ENCODE peak calls at places on chromosomes 13 and 19, in four cellular contexts. Q is Caco-2, N is mucosa of descending colon, Y is heart left ventricle. X is an unnamed sample.

GRCh38 chr19:10752237-10752912 is 34.5 kb downstream of the DNM2 start:
- DNase-seq in Q (no peak), N (no peak), Y (no peak), X (no peak)

GRCh38 chr13:90518398-90518797 is 829.1 kb upstream of the MIR17HG start:
- DNase-seq in Q (no peak), N (no peak), Y (no peak), X (no peak)

GRCh38 chr13:41639955-41640780 is 182.8 kb downstream of the RGCC start:
- DNase-seq in Q (peak; percentile 50), N (no peak), Y (peak; percentile 37), X (no peak)

GRCh38 chr19:13099073-13099999 is 3.3 kb downstream of the LYL1 start:
- DNase-seq in Q (no peak), N (peak; percentile 86), Y (peak; percentile 83), X (peak; percentile 48)

GRCh38 chr19:10467104-10467706 is 36.0 kb downstream of the KEAP1 start:
- DNase-seq in Q (no peak), N (no peak), Y (no peak), X (no peak)

GRCh38 chr19:2049741-2050348 is 1.2 kb downstream of the MKNK2 start:
- DNase-seq in Q (peak; percentile 83), N (peak; percentile 89), Y (peak; percentile 82), X (peak; percentile 68)

GRCh38 chr19:12065100-12065538 is 588 bp downstream of the ZNF844 start:
- DNase-seq in Q (no peak), N (no peak), Y (peak; percentile 30), X (no peak)

GRCh38 chr19:46435009-46435408 is 6.3 kb upstream of the PNMA8C start:
- DNase-seq in Q (no peak), N (no peak), Y (no peak), X (no peak)

GRCh38 chr19:30227661-30228112 is 144.5 kb upstream of the ZNF536 start:
- DNase-seq in Q (peak; percentile 82), N (peak; percentile 75), Y (peak; percentile 56), X (peak; percentile 90)

GRCh38 chr13:19888799-19889198 is 25.4 kb upstream of the ZMYM5 start:
- DNase-seq in Q (no peak), N (no peak), Y (no peak), X (no peak)

GRCh38 chr13:73138967-73139491 is 80.2 kb downstream of the KLF5 start:
- DNase-seq in Q (peak; percentile 81), N (no peak), Y (no peak), X (no peak)

DNA sequence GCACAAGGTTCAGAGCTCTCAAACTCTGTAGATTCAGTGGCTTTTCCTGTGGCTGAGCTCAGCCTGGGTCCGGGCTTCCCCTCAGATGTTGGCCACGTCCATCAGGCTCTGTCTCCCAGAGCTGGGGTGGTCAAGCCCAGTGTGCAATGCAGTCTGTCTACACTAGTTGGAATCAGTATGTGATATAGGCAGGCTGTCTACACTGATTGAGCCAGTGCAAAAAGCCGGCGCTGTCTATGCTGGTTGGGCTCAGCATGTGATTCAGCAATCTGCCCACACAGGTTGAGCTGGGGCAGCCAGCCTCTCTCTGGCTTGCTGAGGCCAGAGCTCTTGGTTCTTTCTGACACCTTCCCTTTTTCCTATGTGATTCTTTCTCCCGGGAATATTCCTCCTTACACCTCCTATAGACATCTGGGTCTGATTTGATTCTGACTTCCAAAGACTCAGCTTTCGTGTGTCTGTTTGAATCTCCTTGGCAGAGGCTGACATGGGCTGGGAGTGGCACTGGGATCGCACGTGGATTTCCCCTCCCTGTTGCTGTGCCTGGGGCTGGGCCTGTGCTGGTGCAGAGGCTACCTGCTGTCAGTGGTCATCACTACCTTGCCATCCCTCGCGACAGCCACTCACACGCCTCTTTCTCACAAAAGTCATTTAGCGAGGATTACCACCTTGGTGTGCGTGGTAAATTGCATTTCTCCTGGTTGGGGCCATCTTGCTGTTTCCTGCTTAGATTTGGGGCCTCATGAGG is 9.3 kb downstream of the CHST8 start:
- DNase-seq in Q (no peak), N (no peak), Y (no peak), X (no peak)
- TF ChIP-seq CTCF in Q (no peak), N (no peak), Y (no peak), X (no peak)

DNA sequence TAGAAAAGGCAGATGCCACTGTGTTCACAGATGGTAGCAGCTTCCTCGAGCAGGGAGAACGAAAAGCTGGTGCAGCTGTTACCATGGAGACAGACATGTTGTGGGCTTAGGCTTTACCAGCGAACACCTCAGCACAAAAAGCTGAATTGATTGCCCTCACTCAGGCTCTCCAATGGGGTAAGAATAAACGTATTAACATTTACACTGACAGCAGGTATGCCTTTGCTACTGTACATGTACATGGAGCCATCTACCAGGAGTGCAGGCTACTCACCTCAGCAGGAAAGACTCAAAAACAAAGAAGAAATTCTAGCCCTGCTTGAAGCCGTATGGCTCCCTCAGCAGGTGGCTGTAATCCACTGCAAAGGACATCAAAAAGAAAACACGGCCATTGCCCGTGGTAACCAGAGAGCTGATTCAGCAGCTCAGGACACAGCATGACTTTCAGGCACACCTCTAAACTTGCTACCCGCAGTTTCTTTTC is 197.7 kb downstream of the ZNF737 start:
- DNase-seq in Q (no peak), N (no peak), Y (no peak), X (peak; percentile 60)
- TF ChIP-seq CTCF in Q (no peak), N (no peak), Y (no peak), X (no peak)

DNA sequence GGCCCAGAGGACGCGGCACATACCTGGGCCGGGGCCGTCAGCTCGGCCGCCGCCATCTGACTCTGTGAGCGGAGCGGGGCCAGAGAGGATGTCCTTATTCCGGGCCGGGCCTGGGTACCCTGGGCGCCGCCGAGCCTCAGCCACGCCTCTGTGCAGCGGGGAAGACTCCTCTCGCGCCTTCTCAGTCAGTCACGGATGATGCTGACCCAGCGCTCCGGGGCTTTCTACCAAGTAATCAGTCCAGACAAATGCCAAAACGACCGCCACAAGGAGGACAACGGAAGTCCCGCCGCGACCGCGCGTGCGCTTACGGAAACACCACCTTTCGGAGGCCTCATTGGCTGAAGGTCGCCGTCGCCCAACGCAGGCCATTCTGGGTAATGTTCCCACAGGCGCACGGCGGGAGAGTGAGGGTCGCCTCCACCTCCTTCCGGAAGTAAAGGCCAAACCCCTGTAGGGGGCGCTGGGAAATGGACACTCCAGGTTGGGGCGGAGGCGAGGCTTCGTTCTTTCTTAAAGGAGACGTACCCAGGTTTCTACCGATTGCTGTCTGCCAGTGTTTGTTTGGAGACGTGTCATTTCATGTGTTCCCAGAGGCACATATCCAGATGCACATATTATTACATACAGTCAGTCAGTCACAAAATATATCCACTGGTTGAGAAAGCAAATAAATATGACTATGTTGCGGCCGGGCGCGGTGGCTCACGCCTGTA is at the start of gene ZNF256:
- DNase-seq in Q (peak; percentile 75), N (peak; percentile 94), Y (peak; percentile 97), X (peak; percentile 98)
- TF ChIP-seq CTCF in Q (no peak), N (peak; percentile 62), Y (peak; percentile 84), X (peak; percentile 80)

GRCh38 chr19:19386373-19386869 is 19.1 kb upstream of the GATAD2A start:
- DNase-seq in Q (peak; percentile 23), N (peak; percentile 60), Y (no peak), X (no peak)
- TF ChIP-seq CTCF in Q (peak; percentile 32), N (no peak), Y (no peak), X (no peak)

DNA sequence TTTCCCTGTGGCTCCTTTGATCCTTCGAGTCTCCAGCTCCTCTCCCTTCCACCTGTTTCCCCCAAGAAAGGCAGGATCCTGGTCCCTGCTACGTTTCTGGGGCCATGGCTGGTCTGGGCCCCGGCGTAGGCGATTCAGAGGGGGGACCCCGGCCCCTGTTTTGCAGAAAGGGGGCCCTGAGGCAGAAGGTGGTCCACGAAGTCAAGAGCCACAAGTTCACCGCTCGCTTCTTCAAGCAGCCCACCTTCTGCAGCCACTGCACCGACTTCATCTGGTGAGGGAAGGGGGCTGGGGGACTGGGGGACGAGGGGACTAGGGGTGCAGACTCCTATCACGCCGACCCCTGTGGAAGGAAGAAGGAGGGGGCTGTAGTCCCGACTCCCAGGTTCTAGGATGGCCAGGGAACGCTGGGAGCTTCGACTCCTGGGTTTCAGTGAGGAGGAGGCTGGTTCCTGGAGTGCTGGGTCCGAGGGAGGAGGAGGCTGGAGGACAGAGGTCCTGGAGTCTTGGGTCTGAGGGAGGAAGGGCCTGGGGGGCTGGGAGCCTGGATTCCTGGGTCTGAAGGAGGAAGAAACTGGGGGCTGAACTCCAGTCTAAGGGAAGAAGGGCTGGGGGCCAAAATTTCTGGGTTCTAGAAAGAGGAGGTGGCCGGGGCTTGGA is 524 bp downstream of the PRKCG start:
- DNase-seq in Q (no peak), N (peak; percentile 28), Y (no peak), X (peak; percentile 25)
- TF ChIP-seq CTCF in Q (peak; percentile 3), N (no peak), Y (no peak), X (no peak)

GRCh38 chr19:38673030-38673429 is 25.6 kb downstream of the ACTN4 start:
- DNase-seq in Q (no peak), N (no peak), Y (no peak), X (no peak)

GRCh38 chr19:38676023-38676877 is 28.8 kb downstream of the ACTN4 start:
- DNase-seq in Q (no peak), N (no peak), Y (peak; percentile 65), X (no peak)

GRCh38 chr19:38674388-38675133 is 27.1 kb downstream of the ACTN4 start:
- DNase-seq in Q (no peak), N (no peak), Y (no peak), X (no peak)

GRCh38 chr19:38676878-38677646 is 29.6 kb downstream of the ACTN4 start:
- DNase-seq in Q (no peak), N (no peak), Y (no peak), X (no peak)

DNA sequence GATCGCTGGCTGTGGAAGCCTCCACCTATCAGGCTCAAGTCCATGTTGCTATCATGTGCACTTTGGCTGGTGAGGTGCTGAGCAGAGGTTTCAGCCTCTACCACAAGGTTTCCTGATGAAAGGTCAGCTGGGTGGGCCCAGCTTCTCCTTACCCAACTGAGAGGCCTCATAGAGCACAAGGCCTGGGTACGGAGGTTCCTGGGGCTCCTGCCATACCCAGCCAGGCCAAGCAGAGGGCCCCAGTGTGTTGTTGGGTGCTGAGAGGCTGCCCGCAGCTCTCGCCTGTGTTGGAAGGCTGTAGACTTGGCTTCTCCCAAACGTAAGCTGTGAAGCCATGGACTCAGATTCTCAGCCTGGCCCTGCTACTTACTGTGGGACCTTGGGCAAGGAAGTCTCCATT is 28.2 kb downstream of the ACTN4 start:
- DNase-seq in Q (no peak), N (no peak), Y (no peak), X (no peak)
- TF ChIP-seq CTCF in Q (no peak), N (no peak), Y (no peak), X (no peak)

DNA sequence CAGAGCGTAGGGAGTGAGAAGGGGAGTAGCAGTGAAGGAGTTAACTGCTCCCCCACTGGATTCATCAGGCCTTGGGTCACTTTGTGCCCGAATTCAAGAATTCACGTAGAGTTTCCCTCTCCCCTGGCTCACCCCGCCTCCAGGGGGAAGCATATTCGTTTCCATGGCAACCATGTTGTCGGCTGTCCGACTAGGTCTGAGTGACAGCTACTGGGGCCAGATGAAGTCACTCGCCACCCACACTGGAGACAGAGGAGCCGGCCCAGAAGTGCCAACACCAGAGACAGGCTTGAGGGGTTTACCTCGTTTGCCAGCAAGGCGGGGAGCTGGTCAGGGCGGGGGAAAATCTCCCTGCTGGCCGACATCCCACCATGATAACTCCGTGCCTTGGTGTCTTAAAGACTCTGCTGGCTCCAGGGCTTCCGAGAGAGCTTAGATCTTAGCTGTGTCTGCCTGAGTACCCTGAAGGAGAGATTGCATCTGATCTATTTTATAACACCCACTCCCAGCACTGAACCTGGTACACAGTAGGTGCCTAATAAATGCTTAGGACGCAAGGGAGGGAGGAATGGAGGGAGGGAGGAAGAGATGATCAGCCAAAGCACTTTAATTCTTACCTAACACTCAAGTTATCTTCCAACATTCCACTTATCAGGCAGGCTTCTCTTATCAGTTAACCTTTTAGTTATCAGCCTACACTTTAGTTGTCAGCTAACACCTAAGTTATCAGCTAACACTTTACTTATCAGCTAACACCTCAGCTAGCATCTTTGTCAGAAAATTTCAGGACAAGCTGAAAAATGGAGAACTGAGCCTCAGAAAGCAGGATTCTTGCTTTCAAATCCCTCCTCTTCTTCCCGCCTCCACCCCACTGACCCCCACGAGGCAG is 57.2 kb upstream of the ZNRF4 start:
- DNase-seq in Q (peak; percentile 44), N (no peak), Y (no peak), X (peak; percentile 68)
- TF ChIP-seq CTCF in Q (no peak), N (no peak), Y (no peak), X (no peak)